ENCODE peak calls at places on chromosomes 3 and 15, in eight cellular contexts. S is stimulated activated CD8-positive, alpha-beta memory T cell treated with anti-CD3 and anti-CD28 coated beads, Interleukin-4, amount 100 ng/mL, for 4 hours; B is ovary; U is foreskin fibroblast; P is stimulated activated CD4-positive, alpha-beta T cell treated with anti-CD3 and anti-CD28 coated beads, Interleukin-2, amount 100 ng/mL, for 48 hours; Z is mucosa of gallbladder; X is esophagus squamous epithelium; W is CD8-positive, alpha-beta T cell. E is an unnamed sample.

GRCh38 chr3:52890735-52891134 is 6.6 kb downstream of the STIMATE start:
- DNase-seq in S (no peak), B (no peak), U (peak), P (no peak), Z (no peak), X (no peak), W (no peak), E (no peak)

GRCh38 chr3:11584570-11584969 is 59.1 kb downstream of the VGLL4 start:
- DNase-seq in S (no peak), B (peak), U (no peak), P (no peak), Z (no peak), X (no peak), W (no peak), E (no peak)

GRCh38 chr3:44444437-44444836 is 33.0 kb downstream of the ZNF445 start:
- DNase-seq in S (no peak), B (no peak), U (no peak), P (no peak), Z (no peak), X (no peak), W (no peak), E (no peak)

GRCh38 chr15:90095521-90095959 is 6.7 kb downstream of the IDH2 start:
- DNase-seq in S (no peak), B (no peak), U (no peak), P (no peak), Z (no peak), X (no peak), W (no peak), E (no peak)

GRCh38 chr3:45105855-45106655 is 40.1 kb downstream of the CDCP1 start:
- DNase-seq in S (no peak), B (no peak), U (peak), P (peak), Z (no peak), X (no peak), W (peak), E (peak)

GRCh38 chr3:158731938-158732855 is at the start of gene RARRES1:
- DNase-seq in S (no peak), B (peak), U (peak), P (peak), Z (peak), X (no peak), W (no peak), E (peak)

GRCh38 chr15:81859737-81860516 is 185.9 kb downstream of the MEX3B start:
- DNase-seq in S (no peak), B (no peak), U (no peak), P (no peak), Z (no peak), X (no peak), W (no peak), E (no peak)

GRCh38 chr15:51816615-51817014 is 12.8 kb upstream of the TMOD3 start:
- DNase-seq in S (no peak), B (no peak), U (no peak), P (no peak), Z (no peak), X (no peak), W (no peak), E (no peak)

GRCh38 chr15:34365836-34366235 is 1.2 kb downstream of the LPCAT4 start:
- DNase-seq in S (no peak), B (no peak), U (no peak), P (no peak), Z (no peak), X (no peak), W (no peak), E (no peak)

GRCh38 chr3:36923523-36923943 is 21.3 kb downstream of the TRANK1 start:
- DNase-seq in S (no peak), B (no peak), U (no peak), P (no peak), Z (no peak), X (no peak), W (no peak), E (no peak)

GRCh38 chr15:74799843-74800558 is 12.6 kb upstream of the LMAN1L start:
- DNase-seq in S (peak), B (peak), U (peak), P (peak), Z (peak), X (no peak), W (peak), E (peak)

GRCh38 chr3:131231710-131232348 is 149.7 kb upstream of the NUDT16 start:
- DNase-seq in S (no peak), B (no peak), U (no peak), P (no peak), Z (no peak), X (no peak), W (no peak), E (no peak)

GRCh38 chr3:80355144-80355543 is 587.3 kb upstream of the ROBO1 start:
- DNase-seq in S (no peak), B (no peak), U (no peak), P (no peak), Z (no peak), X (no peak), W (no peak), E (no peak)

GRCh38 chr3:15443826-15444524 is 16.6 kb downstream of the EAF1 start:
- DNase-seq in S (no peak), B (no peak), U (no peak), P (no peak), Z (no peak), X (no peak), W (no peak), E (no peak)

GRCh38 chr3:40827942-40828688 is 303.4 kb downstream of the ZNF621 start:
- DNase-seq in S (no peak), B (no peak), U (no peak), P (no peak), Z (peak), X (no peak), W (no peak), E (peak)

GRCh38 chr3:61358364-61358763 is 107.1 kb upstream of the FHIT start:
- DNase-seq in S (no peak), B (peak), U (no peak), P (no peak), Z (peak), X (no peak), W (no peak), E (no peak)

GRCh38 chr15:50340431-50340830 is 14.6 kb downstream of the GABPB1 start:
- DNase-seq in S (no peak), B (no peak), U (no peak), P (no peak), Z (no peak), X (no peak), W (no peak), E (no peak)

GRCh38 chr3:194640829-194641228 is 7.6 kb upstream of the TMEM44 start:
- DNase-seq in S (peak), B (no peak), U (no peak), P (peak), Z (no peak), X (no peak), W (no peak), E (no peak)

GRCh38 chr3:70851066-70851465 is 538.6 kb upstream of the MDFIC2 start:
- DNase-seq in S (no peak), B (no peak), U (no peak), P (no peak), Z (no peak), X (no peak), W (no peak), E (no peak)

GRCh38 chr3:15269091-15269989 is 63.0 kb downstream of the SH3BP5 start:
- DNase-seq in S (peak), B (peak), U (peak), P (peak), Z (peak), X (peak), W (peak), E (peak)

GRCh38 chr15:73996939-73997338 is 2.4 kb downstream of the PML start:
- DNase-seq in S (no peak), B (no peak), U (no peak), P (no peak), Z (no peak), X (no peak), W (no peak), E (peak)

GRCh38 chr3:195450731-195451229 is 8.0 kb upstream of the ACAP2 start:
- DNase-seq in S (no peak), B (peak), U (peak), P (no peak), Z (peak), X (no peak), W (no peak), E (peak)

GRCh38 chr3:51704511-51704950 is 2.3 kb upstream of the GRM2 start:
- DNase-seq in S (no peak), B (no peak), U (no peak), P (no peak), Z (no peak), X (no peak), W (no peak), E (no peak)

GRCh38 chr3:28590851-28591250 is 242.2 kb upstream of the AZI2 start:
- DNase-seq in S (no peak), B (no peak), U (no peak), P (no peak), Z (no peak), X (no peak), W (no peak), E (no peak)

GRCh38 chr3:114332342-114333179 is 38.7 kb downstream of the TIGIT start:
- DNase-seq in S (no peak), B (no peak), U (no peak), P (no peak), Z (no peak), X (no peak), W (no peak), E (no peak)

GRCh38 chr3:56725175-56725574 is 42.1 kb upstream of the TASOR start:
- DNase-seq in S (no peak), B (no peak), U (no peak), P (peak), Z (no peak), X (no peak), W (peak), E (no peak)

GRCh38 chr3:145022447-145022846 is 1050.8 kb downstream of the DIPK2A start:
- DNase-seq in S (no peak), B (no peak), U (no peak), P (no peak), Z (no peak), X (no peak), W (no peak), E (no peak)

GRCh38 chr3:123365450-123366143 is 83.3 kb downstream of the ADCY5 start:
- DNase-seq in S (no peak), B (no peak), U (no peak), P (no peak), Z (no peak), X (no peak), W (no peak), E (peak)

GRCh38 chr3:170809975-170810357 is 60.0 kb downstream of the RPL22L1 start:
- DNase-seq in S (no peak), B (no peak), U (peak), P (no peak), Z (no peak), X (no peak), W (no peak), E (peak)

GRCh38 chr15:101309436-101310162 is 14.6 kb upstream of the SNRPA1 start:
- DNase-seq in S (no peak), B (no peak), U (no peak), P (no peak), Z (no peak), X (no peak), W (no peak), E (no peak)

E was measured in AG08395.